ENCODE peak calls at places on chromosomes 16 and 17, in six cellular contexts. A, C, P, X, V and U are unnamed samples.

GRCh38 chr17:15651583-15652110 is 32.1 kb upstream of the FBXW10B start:
- DNase-seq in P (peak; percentile 100), A (peak; percentile 91), V (peak; percentile 39), X (peak; percentile 96), C (peak; percentile 91), U (peak; percentile 99)

GRCh38 chr17:68954146-68954971 is 833 bp downstream of the ABCA8 start:
- DNase-seq in A (no peak), P (no peak), C (no peak), V (no peak), X (no peak), U (no peak)

GRCh38 chr17:64617125-64617780 is 44.9 kb downstream of the SMURF2 start:
- DNase-seq in V (no peak), X (no peak), C (no peak), A (no peak), P (no peak), U (no peak)

GRCh38 chr17:5011928-5012327 is 14.2 kb downstream of the KIF1C start:
- DNase-seq in A (no peak), V (peak; percentile 63), P (peak; percentile 64), X (no peak), C (no peak), U (no peak)

GRCh38 chr17:15910791-15911190 is 34.1 kb upstream of the ADORA2B start:
- DNase-seq in C (no peak), X (no peak), V (no peak), P (no peak), A (no peak), U (no peak)

GRCh38 chr16:68031951-68032350 is 8.9 kb downstream of the DUS2 start:
- DNase-seq in V (peak; percentile 8), X (no peak), P (peak; percentile 39), A (no peak), C (no peak), U (no peak)

GRCh38 chr16:17512636-17513220 is 42.0 kb upstream of the XYLT1 start:
- DNase-seq in A (no peak), V (no peak), P (no peak), X (no peak), C (peak; percentile 19), U (no peak)

GRCh38 chr16:10509534-10510025 is 70.8 kb downstream of the EMP2 start:
- DNase-seq in A (peak; percentile 88), X (peak; percentile 61), V (peak; percentile 70), P (peak; percentile 83), C (peak; percentile 78), U (peak; percentile 83)

GRCh38 chr17:40458001-40458791 is 14.9 kb downstream of the IGFBP4 start:
- DNase-seq in X (no peak), P (peak; percentile 84), C (peak; percentile 88), A (peak; percentile 72), V (no peak), U (no peak)

GRCh38 chr16:30011505-30012480 is 966 bp upstream of the DOC2A start:
- DNase-seq in A (no peak), C (no peak), V (no peak), P (no peak), X (peak; percentile 44), U (no peak)

GRCh38 chr16:84720180-84720579 is 20.4 kb downstream of the USP10 start:
- DNase-seq in X (no peak), A (no peak), V (no peak), C (no peak), P (no peak), U (no peak)

GRCh38 chr17:69454051-69454450 is 39.6 kb downstream of the MAP2K6 start:
- DNase-seq in C (no peak), P (no peak), V (no peak), A (no peak), X (no peak), U (no peak)

GRCh38 chr16:29304251-29304900 is 102.1 kb downstream of the NPIPB11 start:
- DNase-seq in A (no peak), X (no peak), P (no peak), V (no peak), C (no peak), U (no peak)

GRCh38 chr17:39845052-39845976 is 18.8 kb downstream of the IKZF3 start:
- DNase-seq in X (no peak), V (no peak), P (no peak), A (no peak), C (no peak), U (no peak)

GRCh38 chr17:15351925-15352324 is 10.5 kb upstream of the TEKT3 start:
- DNase-seq in P (peak; percentile 52), X (no peak), A (no peak), V (no peak), C (peak; percentile 74), U (no peak)

GRCh38 chr16:89687092-89687940 is 827 bp downstream of the CDK10 start:
- DNase-seq in C (peak; percentile 54), V (peak; percentile 38), P (peak; percentile 40), A (no peak), X (no peak), U (peak; percentile 98)

GRCh38 chr16:49282690-49283375 is 1.2 kb upstream of the CBLN1 start:
- DNase-seq in V (no peak), C (no peak), X (no peak), P (no peak), A (peak; percentile 76), U (no peak)

GRCh38 chr16:57273826-57274225 is 10.6 kb downstream of the PLLP start:
- DNase-seq in V (no peak), X (no peak), C (no peak), A (no peak), P (no peak), U (no peak)

GRCh38 chr17:76872874-76873221 is 4.6 kb downstream of the MGAT5B start:
- DNase-seq in X (no peak), C (no peak), A (no peak), V (no peak), P (no peak), U (no peak)

GRCh38 chr16:53142823-53143568 is 88.2 kb downstream of the CHD9 start:
- DNase-seq in X (no peak), P (peak; percentile 8), A (no peak), V (no peak), C (no peak), U (no peak)

GRCh38 chr16:15676506-15676905 is 26.5 kb downstream of the NDE1 start:
- DNase-seq in X (no peak), P (no peak), A (no peak), V (no peak), C (no peak), U (no peak)

GRCh38 chr17:49217651-49218413 is 7.3 kb downstream of the ABI3 start:
- DNase-seq in X (peak; percentile 87), V (peak; percentile 46), A (no peak), C (no peak), P (no peak), U (no peak)

GRCh38 chr17:38352245-38353083 is 820 bp downstream of the SOCS7 start:
- DNase-seq in P (no peak), V (peak; percentile 35), X (no peak), C (peak; percentile 42), A (peak; percentile 53), U (peak; percentile 22)

GRCh38 chr17:38870259-38871165 is 654 bp downstream of the LASP1 start:
- DNase-seq in C (peak; percentile 69), X (peak; percentile 61), V (peak; percentile 78), P (peak; percentile 75), A (peak; percentile 65), U (peak; percentile 72)

GRCh38 chr17:44979426-44980273 is 11.5 kb upstream of the C1QL1 start:
- DNase-seq in P (no peak), A (peak; percentile 61), C (peak; percentile 81), X (no peak), V (no peak), U (no peak)

GRCh38 chr17:17182601-17183136 is 23.5 kb downstream of the PLD6 start:
- DNase-seq in C (no peak), V (no peak), X (peak; percentile 22), A (no peak), P (no peak), U (no peak)

GRCh38 chr16:50114357-50115129 is 38.6 kb upstream of the TENT4B start:
- DNase-seq in X (no peak), V (no peak), A (no peak), P (peak; percentile 30), C (no peak), U (no peak)